ENCODE peak calls at places on chromosome 11, in five cellular contexts. R is Peyer's patch, H is ovary, J is adrenal gland, E is heart left ventricle. B is an unnamed sample.

GRCh38 chr11:9861860-9862725 is 198.2 kb downstream of the SWAP70 start:
- DNase-seq in H (peak; percentile 22), R (peak; percentile 81), E (peak; percentile 40), J (peak; percentile 81), B (peak; percentile 61)

GRCh38 chr11:73197348-73197747 is 20.7 kb upstream of the P2RY2 start:
- DNase-seq in E (no peak), R (peak; percentile 84), H (no peak), J (no peak), B (no peak)

GRCh38 chr11:19025799-19026406 is 34.6 kb downstream of the MRGPRX2 start:
- DNase-seq in J (peak; percentile 60), H (no peak), E (peak; percentile 64), R (no peak), B (no peak)

GRCh38 chr11:34072041-34072440 is 20.5 kb downstream of the CAPRIN1 start:
- DNase-seq in H (no peak), R (no peak), E (no peak), J (no peak), B (no peak)

GRCh38 chr11:66007201-66007634 is 4.6 kb upstream of the CST6 start:
- DNase-seq in E (no peak), J (peak; percentile 90), H (no peak), R (no peak), B (peak; percentile 17)

GRCh38 chr11:72954860-72955259 is 140.6 kb downstream of the ATG16L2 start:
- DNase-seq in J (no peak), R (no peak), H (no peak), E (peak; percentile 41), B (peak; percentile 16)

GRCh38 chr11:78314753-78315152 is 102.9 kb downstream of the GAB2 start:
- DNase-seq in H (no peak), J (no peak), E (no peak), R (no peak), B (no peak)

GRCh38 chr11:122652495-122652894 is 3.0 kb upstream of the UBASH3B start:
- DNase-seq in E (no peak), H (no peak), R (no peak), J (no peak), B (no peak)

GRCh38 chr11:33444835-33445594 is 187.8 kb downstream of the HIPK3 start:
- DNase-seq in H (no peak), J (no peak), E (no peak), R (no peak), B (no peak)

GRCh38 chr11:2779981-2780849 is 80.4 kb upstream of the KCNQ1OT1 start:
- DNase-seq in E (peak; percentile 40), H (peak; percentile 81), J (peak; percentile 64), R (peak; percentile 43), B (peak; percentile 2)

GRCh38 chr11:73971175-73971719 is 11.4 kb downstream of the UCP2 start:
- DNase-seq in H (no peak), J (no peak), E (no peak), R (no peak), B (no peak)

GRCh38 chr11:33835143-33835878 is 56.6 kb downstream of the LMO2 start:
- DNase-seq in J (no peak), R (no peak), H (no peak), E (no peak), B (no peak)

DNA sequence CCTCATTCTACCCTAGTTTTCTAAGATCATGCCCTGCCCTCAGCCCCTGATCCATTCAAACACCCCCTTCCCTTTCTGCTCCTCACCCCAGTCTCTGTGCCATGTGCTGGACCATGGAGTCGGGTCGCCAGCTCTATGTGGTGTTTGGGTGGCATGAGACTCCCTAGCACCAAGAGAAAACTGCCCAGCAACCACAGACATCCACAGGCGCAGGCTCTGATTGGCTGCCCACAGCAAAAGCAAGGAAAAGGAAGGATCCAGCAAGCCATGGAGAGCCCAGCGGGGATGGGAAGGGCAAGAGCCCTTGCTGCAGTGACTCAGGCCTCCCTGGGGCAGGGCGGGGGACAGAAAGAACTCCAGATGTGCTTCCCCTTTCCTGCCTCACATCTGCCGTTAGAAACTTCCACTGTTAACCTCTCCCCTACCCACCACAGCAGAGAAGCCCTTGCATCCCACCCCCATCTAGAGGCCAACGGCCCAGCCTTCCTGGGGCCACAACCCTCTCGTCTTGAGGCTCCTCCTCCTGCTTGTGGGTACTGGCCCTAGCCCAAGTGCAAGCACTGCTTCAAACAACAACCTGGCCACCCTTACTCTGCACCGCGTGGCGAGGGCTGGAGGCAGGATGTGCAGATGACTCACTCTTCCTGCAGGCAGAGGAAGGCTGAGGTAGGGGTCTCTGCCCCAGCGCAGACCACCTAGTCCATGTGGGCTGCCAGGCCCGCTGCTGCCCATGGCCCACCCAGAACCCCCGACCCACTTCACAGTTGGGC is 9.7 kb upstream of the AHNAK start:
- DNase-seq in R (peak; percentile 95), J (peak; percentile 97), E (peak; percentile 94), H (peak; percentile 81), B (peak; percentile 96)
- TF ChIP-seq POLR2A in R (no peak), J (no peak), E (no peak), H (no peak), B (peak; percentile 46)

DNA sequence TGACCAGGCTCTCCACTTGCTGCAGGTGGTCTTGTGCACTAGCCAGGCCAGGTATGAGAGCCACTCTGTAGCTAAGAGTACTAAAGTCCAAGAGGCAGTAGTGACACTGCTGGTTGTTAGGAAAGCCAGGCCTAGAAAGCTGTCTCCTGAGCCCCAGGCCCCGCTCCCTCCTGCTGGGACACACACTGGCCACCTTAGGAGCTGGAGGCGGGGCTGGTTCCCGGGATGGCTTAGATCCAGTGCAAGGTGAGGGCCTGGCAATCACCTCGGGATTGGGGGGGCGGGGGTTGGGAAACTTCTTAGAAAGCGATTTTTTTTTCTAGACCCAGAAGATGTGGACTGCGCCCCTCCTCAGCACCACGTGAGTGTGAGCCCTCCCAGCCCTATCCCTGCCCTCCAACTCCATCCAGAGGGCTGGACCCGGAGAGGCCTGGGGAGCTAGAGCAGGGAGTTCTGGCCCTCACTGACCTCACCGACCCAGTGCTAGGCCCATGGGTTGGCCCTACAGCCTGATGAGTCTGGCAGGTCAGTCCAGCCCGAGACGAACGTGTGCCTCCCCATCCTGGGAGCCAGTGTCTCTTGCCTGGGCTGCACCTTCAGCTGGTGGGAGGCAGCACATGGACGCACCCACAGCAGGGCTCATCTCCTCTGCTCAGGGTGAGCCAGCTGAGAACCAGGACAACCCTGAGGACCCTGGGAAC is 18.1 kb downstream of the SLC37A2 start:
- DNase-seq in H (no peak), R (no peak), J (no peak), E (no peak), B (no peak)
- H3K4me1 ChIP-seq in H (no peaks in the 10 kb centered on the region), R (no peaks in the 10 kb centered on the region), J (peaks cover 13% of the 10 kb centered on the region), E (no peaks in the 10 kb centered on the region), B (no peaks in the 10 kb centered on the region)

DNA sequence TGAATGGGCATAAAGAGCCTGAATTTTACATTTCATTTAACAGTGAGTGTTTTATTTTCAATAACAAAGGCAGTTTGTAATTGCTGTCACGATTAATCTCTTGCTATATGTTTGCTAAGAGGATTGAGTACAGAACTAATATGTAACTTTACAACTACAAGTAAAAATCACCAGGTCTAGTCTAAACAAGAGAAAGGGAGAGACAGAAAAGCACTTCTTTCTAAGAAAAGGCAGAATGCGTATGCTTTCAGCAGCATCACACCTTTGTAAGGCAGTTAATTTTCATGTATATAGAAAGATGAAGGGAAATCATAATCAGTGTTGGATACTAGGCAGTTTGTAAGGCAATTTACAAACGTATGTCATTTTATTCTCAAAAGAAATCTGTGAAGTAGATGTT is 169.8 kb downstream of the NELL1 start:
- DNase-seq in E (no peak), R (no peak), H (no peak), J (no peak), B (no peak)
- TF ChIP-seq POLR2A in E (no peak), R (no peak), H (no peak), J (no peak), B (no peak)

GRCh38 chr11:130831506-130832385 is 84.5 kb downstream of the SNX19 start:
- DNase-seq in H (no peak), R (no peak), E (no peak), J (no peak), B (no peak)
- H3K4me1 ChIP-seq in H (peaks cover 8% of the 10 kb centered on the region), R (no peaks in the 10 kb centered on the region), E (peaks cover 37% of the 10 kb centered on the region), J (no peaks in the 10 kb centered on the region), B (no peaks in the 10 kb centered on the region)

GRCh38 chr11:61345170-61345610 is 12.2 kb downstream of the TKFC start:
- DNase-seq in J (no peak), E (peak; percentile 18), H (peak; percentile 59), R (no peak), B (no peak)
- TF ChIP-seq POLR2A in J (no peak), E (no peak), H (no peak), R (no peak), B (no peak)

DNA sequence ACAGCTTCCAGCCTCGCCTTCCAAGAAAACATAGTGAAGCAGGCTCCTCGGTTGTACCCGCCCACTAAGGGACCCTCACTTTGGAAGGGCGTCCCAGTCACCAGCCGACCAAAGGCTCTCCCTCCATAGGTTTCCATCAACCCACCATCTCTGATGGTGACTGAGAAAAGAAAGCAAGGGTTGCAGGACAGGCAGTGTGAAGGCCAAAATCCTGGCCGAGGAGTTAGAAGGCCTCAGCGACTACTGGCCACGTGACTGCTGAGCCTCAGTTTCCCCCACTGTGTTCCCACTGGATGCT is 2.7 kb downstream of the FXYD6 start:
- DNase-seq in H (no peak), E (no peak), R (no peak), J (no peak), B (no peak)
- H3K4me1 ChIP-seq in H (peaks cover 39% of the 10 kb centered on the region), E (peaks cover 87% of the 10 kb centered on the region), R (peaks cover 30% of the 10 kb centered on the region), J (no peaks in the 10 kb centered on the region), B (peaks cover 13% of the 10 kb centered on the region)

GRCh38 chr11:80595011-80595410 is 1154.2 kb upstream of the TENM4 start:
- DNase-seq in J (no peak), R (no peak), H (no peak), E (no peak), B (no peak)
- TF ChIP-seq POLR2A in J (no peak), R (no peak), H (no peak), E (no peak), B (no peak)